ENCODE peak calls at places on chromosomes 12 and 14, in five cellular contexts. N, E, P, W and R are unnamed samples.

GRCh38 chr12:30457621-30458289 is 237.9 kb downstream of the IPO8 start:
- DNase-seq in W (no peak), E (no peak), N (no peak), P (peak), R (peak)

GRCh38 chr12:105935106-105935505 is 203.6 kb downstream of the NUAK1 start:
- DNase-seq in W (no peak), E (no peak), P (no peak), N (no peak), R (no peak)

GRCh38 chr12:112514926-112515642 is 96.3 kb downstream of the PTPN11 start:
- DNase-seq in P (no peak), W (no peak), N (no peak), E (no peak), R (no peak)

GRCh38 chr12:32151081-32151480 is 44.4 kb downstream of the BICD1 start:
- DNase-seq in N (no peak), P (no peak), E (no peak), W (no peak), R (no peak)

GRCh38 chr12:67068773-67069450 is 200.2 kb upstream of the CAND1 start:
- DNase-seq in W (no peak), N (peak), E (no peak), P (peak), R (peak)

GRCh38 chr12:23488130-23488529 is 461.3 kb downstream of the SOX5 start:
- DNase-seq in N (no peak), E (no peak), W (no peak), P (no peak), R (no peak)

GRCh38 chr12:53115891-53116675 is 12.8 kb downstream of the SOAT2 start:
- DNase-seq in N (no peak), W (no peak), P (no peak), E (no peak), R (no peak)

GRCh38 chr14:99971929-99972747 is 93.1 kb upstream of the EVL start:
- DNase-seq in E (peak), P (peak), W (no peak), N (peak), R (no peak)

GRCh38 chr14:94387051-94388026 is 1.1 kb downstream of the SERPINA1 start:
- DNase-seq in W (no peak), E (no peak), P (no peak), N (no peak), R (no peak)

GRCh38 chr14:21917699-21918436 is 244.2 kb upstream of the OR4E1 start:
- DNase-seq in W (peak), P (peak), N (peak), E (peak), R (peak)

GRCh38 chr12:93387780-93388179 is 10.1 kb downstream of the NUDT4 start:
- DNase-seq in E (no peak), N (peak), W (no peak), P (no peak), R (no peak)

GRCh38 chr12:93081810-93082165 is 152.7 kb upstream of the EEA1 start:
- DNase-seq in W (no peak), N (no peak), E (no peak), P (no peak), R (no peak)

GRCh38 chr14:63840981-63841380 is 11.8 kb upstream of the SYNE2 start:
- DNase-seq in N (peak), E (peak), P (no peak), W (no peak), R (peak)

GRCh38 chr14:100065161-100065871 is at the start of gene EVL:
- DNase-seq in N (peak), E (peak), P (no peak), W (no peak), R (no peak)

GRCh38 chr14:96096639-96097610 is 57.8 kb downstream of the C14orf132 start:
- DNase-seq in P (no peak), W (no peak), N (no peak), E (no peak), R (no peak)

GRCh38 chr14:103280278-103280917 is 53.6 kb upstream of the EIF5 start:
- DNase-seq in W (no peak), N (no peak), E (no peak), P (no peak), R (no peak)

GRCh38 chr12:47082963-47083621 is 3.3 kb upstream of the AMIGO2 start:
- DNase-seq in N (no peak), E (no peak), P (no peak), W (peak), R (no peak)

GRCh38 chr12:131368073-131369071 is 342.5 kb upstream of the SFSWAP start:
- DNase-seq in N (no peak), E (no peak), P (no peak), W (no peak), R (no peak)

GRCh38 chr14:97180304-97181200 is 383.4 kb downstream of the VRK1 start:
- DNase-seq in W (no peak), N (no peak), P (no peak), E (no peak), R (no peak)

GRCh38 chr14:41718477-41719166 is 111.9 kb downstream of the LRFN5 start:
- DNase-seq in N (no peak), P (no peak), E (no peak), W (no peak), R (no peak)

GRCh38 chr12:28066879-28067278 is 94.3 kb upstream of the PTHLH start:
- DNase-seq in W (no peak), P (no peak), E (no peak), N (no peak), R (no peak)

GRCh38 chr12:68910128-68910527 is 22.8 kb downstream of the CPM start:
- DNase-seq in N (no peak), W (no peak), E (no peak), P (no peak), R (no peak)

GRCh38 chr12:2386566-2386965 is 333.8 kb downstream of the CACNA1C start:
- DNase-seq in E (no peak), P (no peak), N (no peak), W (no peak), R (no peak)

GRCh38 chr12:21910642-21911041 is 30.6 kb downstream of the ABCC9 start:
- DNase-seq in W (no peak), E (no peak), P (no peak), N (no peak), R (no peak)

GRCh38 chr12:117036046-117036445 is 63.2 kb downstream of the TESC start:
- DNase-seq in N (no peak), W (no peak), E (no peak), P (no peak), R (no peak)

GRCh38 chr12:3071107-3071506 is 6.1 kb upstream of the TSPAN9 start:
- DNase-seq in N (no peak), P (no peak), W (no peak), E (no peak), R (no peak)

GRCh38 chr14:45150386-45150890 is 14.7 kb downstream of the FANCM start:
- DNase-seq in P (no peak), W (no peak), N (no peak), E (no peak), R (no peak)

GRCh38 chr14:103846569-103847438 is 571 bp downstream of the PPP1R13B start:
- DNase-seq in W (no peak), E (peak), P (peak), N (peak), R (peak)

GRCh38 chr12:34603382-34604035 is 581.2 kb downstream of the ALG10 start:
- DNase-seq in N (no peak), W (no peak), P (peak), E (no peak), R (no peak)

GRCh38 chr12:108358580-108358965 is 19.5 kb upstream of the CMKLR1 start:
- DNase-seq in W (no peak), E (no peak), N (no peak), P (no peak), R (no peak)

GRCh38 chr14:68232643-68233055 is 413.1 kb downstream of the RAD51B start:
- DNase-seq in E (peak), W (peak), P (no peak), N (peak), R (peak)

GRCh38 chr12:120075034-120075616 is 41.4 kb downstream of the RAB35 start:
- DNase-seq in N (no peak), W (no peak), P (no peak), E (no peak), R (no peak)

GRCh38 chr14:50821471-50822464 is 9.2 kb downstream of the NIN start:
- DNase-seq in P (no peak), W (no peak), N (peak), E (peak), R (no peak)

GRCh38 chr14:99050309-99050708 is 221.7 kb downstream of the BCL11B start:
- DNase-seq in N (no peak), W (no peak), E (no peak), P (no peak), R (no peak)

GRCh38 chr14:29085546-29085945 is 319.0 kb downstream of the FOXG1 start:
- DNase-seq in N (no peak), P (peak), E (no peak), W (no peak), R (peak)

GRCh38 chr12:67921286-67921685 is 68.0 kb upstream of the IFNG-AS1 start:
- DNase-seq in P (no peak), W (no peak), E (no peak), N (no peak), R (no peak)

GRCh38 chr12:21566907-21567355 is 37.7 kb downstream of the GYS2 start:
- DNase-seq in E (no peak), N (no peak), W (no peak), P (no peak), R (no peak)

GRCh38 chr12:106760184-106760531 is 14.3 kb upstream of the RIC8B start:
- DNase-seq in N (peak), W (no peak), E (peak), P (no peak), R (peak)

GRCh38 chr14:34810028-34810427 is 65.1 kb downstream of the BAZ1A start:
- DNase-seq in P (no peak), E (no peak), N (no peak), W (no peak), R (no peak)